ENCODE peak calls at places on chromosomes 1 and 21, in nine cellular contexts. E is MM.1S, Y is endodermal cell, X is lower lobe of right lung, F is foreskin fibroblast, C is brain microvascular endothelial cell, G is Peyer's patch, V is ovary, W is HFF-Myc. B is an unnamed sample.

GRCh38 chr1:41442697-41443251 is 41.7 kb downstream of the EDN2 start:
- DNase-seq in G (no peak), W (no peak), F (no peak), E (no peak), V (no peak), C (no peak), Y (no peak), X (no peak), B (no peak)

GRCh38 chr1:238675241-238675640 is 711.1 kb upstream of the CHRM3 start:
- DNase-seq in V (no peak), E (no peak), Y (no peak), X (no peak), W (no peak), G (no peak), C (no peak), F (no peak), B (no peak)

GRCh38 chr21:41783476-41784150 is 16.8 kb upstream of the RIPK4 start:
- DNase-seq in E (no peak), X (no peak), C (peak; percentile 11), G (peak; percentile 84), Y (no peak), F (peak; percentile 55), V (no peak), W (peak; percentile 68), B (peak; percentile 47)

GRCh38 chr1:207578796-207579435 is 66.0 kb upstream of the CR1L start:
- DNase-seq in V (no peak), F (no peak), E (no peak), Y (no peak), W (no peak), X (no peak), C (no peak), G (no peak), B (no peak)

GRCh38 chr21:34594566-34595234 is 20.2 kb downstream of the RCAN1 start:
- DNase-seq in V (no peak), W (no peak), F (no peak), G (no peak), C (no peak), E (no peak), Y (peak; percentile 28), X (no peak), B (no peak)

GRCh38 chr1:26999440-26999987 is 6.0 kb downstream of the TRNP1 start:
- DNase-seq in Y (peak; percentile 95), G (no peak), X (peak; percentile 70), E (no peak), C (peak; percentile 96), F (peak; percentile 99), W (peak; percentile 94), V (peak; percentile 78), B (peak; percentile 94)

GRCh38 chr1:168792142-168792541 is 63.1 kb upstream of the DPT start:
- DNase-seq in X (no peak), W (no peak), G (no peak), V (no peak), F (no peak), C (no peak), Y (no peak), E (no peak), B (no peak)

GRCh38 chr1:182301467-182302198 is 90.0 kb downstream of the GLUL start:
- DNase-seq in W (no peak), X (no peak), F (peak; percentile 79), Y (peak; percentile 57), E (no peak), V (peak; percentile 26), C (no peak), G (no peak), B (peak; percentile 31)

GRCh38 chr1:176897350-176898236 is 266.9 kb downstream of the ASTN1 start:
- DNase-seq in G (no peak), W (peak; percentile 14), X (peak; percentile 62), V (peak; percentile 47), Y (peak; percentile 95), F (peak; percentile 72), E (peak; percentile 76), C (peak; percentile 43), B (peak; percentile 17)

GRCh38 chr1:8351693-8352470 is 34.0 kb downstream of the SLC45A1 start:
- DNase-seq in Y (peak; percentile 91), C (no peak), W (no peak), G (peak; percentile 53), E (no peak), F (peak; percentile 48), X (no peak), V (peak; percentile 27), B (no peak)

GRCh38 chr21:31911138-31911907 is 38.5 kb downstream of the HUNK start:
- DNase-seq in E (no peak), F (peak; percentile 88), G (no peak), Y (peak; percentile 49), X (no peak), C (no peak), V (no peak), W (peak; percentile 88), B (peak; percentile 83)

GRCh38 chr1:152878042-152878441 is at the start of gene SMCP:
- DNase-seq in V (no peak), X (no peak), Y (peak; percentile 61), G (no peak), F (no peak), W (no peak), C (no peak), E (no peak), B (no peak)

GRCh38 chr21:35436899-35437298 is 387.8 kb upstream of the RUNX1 start:
- DNase-seq in X (no peak), V (no peak), Y (no peak), C (no peak), F (no peak), E (no peak), G (no peak), W (no peak), B (no peak)

GRCh38 chr1:901108-901859 is 22.4 kb upstream of the SAMD11 start:
- DNase-seq in G (no peak), X (no peak), C (no peak), E (no peak), F (no peak), W (no peak), Y (peak; percentile 27), V (no peak), B (no peak)

GRCh38 chr21:18522181-18522771 is 118.7 kb upstream of the TMPRSS15 start:
- DNase-seq in C (peak; percentile 14), E (peak; percentile 31), W (no peak), F (no peak), Y (no peak), G (no peak), V (no peak), X (no peak), B (no peak)
- TF ChIP-seq CTCF in C (peak; percentile 36), E (peak; percentile 41), W (no peak), F (no peak), Y (peak; percentile 66), G (no peak), V (no peak), X (no peak), B (no peak)

GRCh38 chr21:43362928-43363314 is 64.0 kb downstream of the SIK1 start:
- DNase-seq in E (no peak), C (no peak), Y (no peak), X (no peak), V (no peak), G (no peak), F (no peak), W (no peak), B (no peak)
- H3K4me3 ChIP-seq in E (no peak overlapping the region), C (no peak overlapping the region), Y (no peak overlapping the region), X (no peak overlapping the region), V (no peak overlapping the region), G (no peak overlapping the region), F (no peak overlapping the region), W (no peak overlapping the region), B (no peak overlapping the region)

DNA sequence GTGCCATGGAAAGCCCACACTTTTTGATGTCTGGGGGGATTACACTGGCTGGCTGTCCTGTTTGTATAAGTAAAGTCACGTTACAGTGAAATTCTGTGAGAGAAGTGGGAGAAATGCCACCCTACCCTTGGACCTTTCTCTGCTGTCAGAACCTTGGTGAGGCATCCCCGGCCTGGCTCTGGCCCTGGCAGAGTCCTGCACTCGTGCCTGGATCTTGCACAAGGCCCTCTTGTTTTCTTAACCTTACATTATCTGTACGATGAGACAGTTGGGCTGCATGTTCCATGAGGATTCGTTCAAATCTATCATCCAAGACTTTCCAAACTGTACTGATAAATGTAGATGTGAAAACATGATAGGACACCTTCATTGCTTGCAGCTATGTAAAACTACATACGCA is 11.4 kb downstream of the SNAP47 start:
- DNase-seq in C (no peak), Y (no peak), E (no peak), V (no peak), F (no peak), X (no peak), G (no peak), W (no peak), B (no peak)
- TF ChIP-seq CTCF in C (no peak), Y (no peak), E (no peak), V (no peak), F (no peak), X (no peak), G (no peak), W (no peak), B (no peak)

DNA sequence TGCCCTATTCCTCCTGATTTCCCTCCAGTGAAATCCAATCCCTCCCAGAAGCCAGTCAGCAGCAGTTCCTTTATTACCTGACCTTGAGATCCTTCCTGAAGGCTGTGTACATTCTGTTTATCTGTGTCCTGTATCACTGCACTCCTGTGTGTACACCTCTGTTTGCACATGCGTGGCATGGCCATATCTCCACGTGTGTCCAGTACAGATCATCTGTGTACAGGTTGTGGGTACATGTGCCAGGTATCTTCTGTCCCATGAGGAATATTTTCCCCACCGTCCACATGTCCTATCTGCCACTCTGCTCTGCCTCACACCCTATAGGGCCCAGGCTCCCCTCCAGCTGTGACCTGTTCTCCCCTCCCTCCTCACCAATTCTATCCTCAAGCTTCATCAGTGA is 2.8 kb downstream of the CDC42SE1 start:
- DNase-seq in G (no peak), V (no peak), C (no peak), F (no peak), Y (no peak), E (no peak), W (no peak), X (no peak), B (no peak)
- H3K4me3 ChIP-seq in G (peak overlapping the region; percentile 72), V (no peak overlapping the region), C (peak overlapping the region; percentile 3), F (no peak overlapping the region), Y (no peak overlapping the region), E (peak overlapping the region; percentile 3), W (no peak overlapping the region), X (peak overlapping the region; percentile 94), B (no peak overlapping the region)

DNA sequence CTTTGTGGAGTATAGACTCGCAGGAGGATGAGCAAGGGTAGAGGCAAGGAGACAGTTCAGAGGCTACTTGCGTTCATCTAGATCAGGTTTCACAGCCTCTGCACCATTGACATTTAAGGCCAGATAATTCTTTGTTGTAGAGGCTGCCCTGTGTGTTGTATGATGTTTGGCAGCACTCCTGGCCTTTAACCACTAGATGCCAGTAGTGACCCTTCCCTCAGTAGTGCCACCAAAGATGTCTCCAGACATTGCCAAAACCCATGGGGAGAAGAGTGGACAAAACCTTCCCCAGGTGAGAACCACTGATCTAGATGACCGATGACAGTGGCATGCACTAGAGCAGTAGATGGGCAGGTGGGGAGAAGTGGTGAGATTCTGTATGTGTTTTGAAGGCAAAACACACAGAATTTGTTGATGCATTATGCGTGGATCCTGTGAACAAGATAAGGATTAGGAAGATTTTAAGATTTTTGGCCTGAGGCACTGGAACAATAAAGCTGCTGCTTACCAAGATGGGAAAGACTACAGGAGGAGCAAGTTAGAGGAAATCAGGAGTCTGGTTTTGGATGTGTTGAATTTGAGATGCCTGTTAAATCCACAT is 9.9 kb upstream of the COG2 start:
- DNase-seq in W (no peak), Y (peak; percentile 75), C (peak; percentile 26), F (peak; percentile 68), V (no peak), G (no peak), E (peak; percentile 62), X (no peak), B (no peak)
- TF ChIP-seq CTCF in W (peak; percentile 54), Y (peak; percentile 82), C (peak; percentile 74), F (peak; percentile 29), V (no peak), G (no peak), E (peak; percentile 91), X (peak; percentile 45), B (peak; percentile 68)

GRCh38 chr21:20276954-20277353 is 721.3 kb upstream of the NCAM2 start:
- DNase-seq in G (no peak), C (no peak), F (no peak), X (no peak), W (no peak), Y (no peak), V (no peak), E (peak; percentile 38), B (no peak)
- H3K4me3 ChIP-seq in G (no peak overlapping the region), C (no peak overlapping the region), F (no peak overlapping the region), X (no peak overlapping the region), W (no peak overlapping the region), Y (no peak overlapping the region), V (no peak overlapping the region), E (no peak overlapping the region), B (no peak overlapping the region)

B was measured in AG09309.